ENCODE peak calls at places on chromosomes 3 and 15, in nine cellular contexts. U, R, G, B, Q, H, P, O and D are unnamed samples.
A peak's percentile ranks its signal among the peaks of the same experiment; 100 is the strongest.

GRCh38 chr15:34436126-34436955 is 1.3 kb downstream of the GOLGA8A start:
- DNase-seq in U (no peak), R (no peak), G (no peak), B (peak; percentile 4), Q (peak; percentile 11), H (no peak), P (peak; percentile 46), O (peak; percentile 72), D (no peak)

GRCh38 chr3:10268116-10268515 is 19.9 kb downstream of the TATDN2 start:
- DNase-seq in U (no peak), R (no peak), G (no peak), B (no peak), Q (no peak), H (no peak), P (no peak), O (no peak), D (no peak)

GRCh38 chr3:37944243-37944955 is 46.2 kb upstream of the VILL start:
- DNase-seq in U (no peak), R (no peak), G (no peak), B (peak; percentile 50), Q (no peak), H (no peak), P (no peak), O (no peak), D (no peak)

GRCh38 chr15:92528736-92529135 is 126.8 kb downstream of the FAM174B start:
- DNase-seq in U (no peak), R (no peak), G (no peak), B (no peak), Q (no peak), H (no peak), P (no peak), O (no peak), D (no peak)

GRCh38 chr15:41774873-41775417 is 661 bp downstream of the MAPKBP1 start:
- DNase-seq in U (no peak), R (no peak), G (no peak), B (no peak), Q (no peak), H (no peak), P (no peak), O (no peak), D (no peak)

GRCh38 chr3:22210693-22211092 is 459.7 kb upstream of the ZNF385D start:
- DNase-seq in U (no peak), R (no peak), G (no peak), B (no peak), Q (no peak), H (no peak), P (no peak), O (no peak), D (no peak)

GRCh38 chr3:4061854-4062360 is 241.3 kb upstream of the SETMAR start:
- DNase-seq in U (no peak), R (no peak), G (no peak), B (no peak), Q (no peak), H (no peak), P (no peak), O (no peak), D (no peak)

GRCh38 chr15:73839699-73840098 is 33.7 kb upstream of the TBC1D21 start:
- DNase-seq in U (no peak), R (no peak), G (no peak), B (no peak), Q (no peak), H (no peak), P (no peak), O (no peak), D (no peak)

GRCh38 chr3:112394008-112394616 is 61.2 kb downstream of the CD200 start:
- DNase-seq in U (no peak), R (no peak), G (no peak), B (peak; percentile 13), Q (no peak), H (no peak), P (no peak), O (no peak), D (no peak)

GRCh38 chr3:197021231-197021630 is 8.4 kb downstream of the MELTF start:
- DNase-seq in U (no peak), R (no peak), G (no peak), B (no peak), Q (no peak), H (no peak), P (no peak), O (peak; percentile 37), D (no peak)